ENCODE peak calls at places on chromosomes 6 and 20, in seven cellular contexts. One of them, this sample, is unnamed.

GRCh38 chr6:21102624-21103023 is 490.9 kb upstream of the SOX4 start:
- DNase-seq in stomach: peak; percentile 46
- DNase-seq in naive thymus-derived CD8-positive, alpha-beta T cell: no peak
- DNase-seq in NCI-H226: no peak
- DNase-seq in kidney epithelial cell: no peak
- DNase-seq in activated naive CD4-positive, alpha-beta T cell: no peak
- DNase-seq in SW 1271: no peak
- DNase-seq in this sample: no peak

GRCh38 chr20:1205802-1206201 is 2.5 kb downstream of the C20orf202 start:
- DNase-seq in stomach: no peak
- DNase-seq in naive thymus-derived CD8-positive, alpha-beta T cell: no peak
- DNase-seq in NCI-H226: no peak
- DNase-seq in kidney epithelial cell: no peak
- DNase-seq in activated naive CD4-positive, alpha-beta T cell: no peak
- DNase-seq in SW 1271: no peak
- DNase-seq in this sample: no peak

GRCh38 chr6:37060195-37060559 is 54.7 kb downstream of the FGD2 start:
- DNase-seq in stomach: no peak
- DNase-seq in naive thymus-derived CD8-positive, alpha-beta T cell: no peak
- DNase-seq in NCI-H226: no peak
- DNase-seq in kidney epithelial cell: no peak
- DNase-seq in activated naive CD4-positive, alpha-beta T cell: no peak
- DNase-seq in SW 1271: no peak
- DNase-seq in this sample: no peak

GRCh38 chr6:122495612-122496011 is 24.0 kb upstream of the SERINC1 start:
- DNase-seq in stomach: no peak
- DNase-seq in naive thymus-derived CD8-positive, alpha-beta T cell: no peak
- DNase-seq in NCI-H226: no peak
- DNase-seq in kidney epithelial cell: no peak
- DNase-seq in activated naive CD4-positive, alpha-beta T cell: no peak
- DNase-seq in SW 1271: no peak
- DNase-seq in this sample: no peak

GRCh38 chr6:138331444-138331843 is 46.3 kb upstream of the SMIM28 start:
- DNase-seq in stomach: no peak
- DNase-seq in naive thymus-derived CD8-positive, alpha-beta T cell: no peak
- DNase-seq in NCI-H226: no peak
- DNase-seq in kidney epithelial cell: no peak
- DNase-seq in activated naive CD4-positive, alpha-beta T cell: no peak
- DNase-seq in SW 1271: no peak
- DNase-seq in this sample: no peak

GRCh38 chr6:24766685-24767462 is 7.9 kb upstream of the GMNN start:
- DNase-seq in stomach: no peak
- DNase-seq in naive thymus-derived CD8-positive, alpha-beta T cell: peak; percentile 44
- DNase-seq in NCI-H226: no peak
- DNase-seq in kidney epithelial cell: no peak
- DNase-seq in activated naive CD4-positive, alpha-beta T cell: no peak
- DNase-seq in SW 1271: no peak
- DNase-seq in this sample: no peak

GRCh38 chr6:79188101-79188500 is 46.4 kb downstream of the HMGN3 start:
- DNase-seq in stomach: no peak
- DNase-seq in naive thymus-derived CD8-positive, alpha-beta T cell: no peak
- DNase-seq in NCI-H226: no peak
- DNase-seq in kidney epithelial cell: no peak
- DNase-seq in activated naive CD4-positive, alpha-beta T cell: no peak
- DNase-seq in SW 1271: no peak
- DNase-seq in this sample: no peak

GRCh38 chr6:43812850-43813584 is 43.0 kb downstream of the VEGFA start:
- DNase-seq in stomach: peak; percentile 68
- DNase-seq in naive thymus-derived CD8-positive, alpha-beta T cell: no peak
- DNase-seq in NCI-H226: no peak
- DNase-seq in kidney epithelial cell: no peak
- DNase-seq in activated naive CD4-positive, alpha-beta T cell: no peak
- DNase-seq in SW 1271: no peak
- DNase-seq in this sample: peak; percentile 12

GRCh38 chr20:53606364-53606985 is 12.8 kb upstream of the ZNF217 start:
- DNase-seq in stomach: peak; percentile 27
- DNase-seq in naive thymus-derived CD8-positive, alpha-beta T cell: no peak
- DNase-seq in NCI-H226: peak; percentile 44
- DNase-seq in kidney epithelial cell: no peak
- DNase-seq in activated naive CD4-positive, alpha-beta T cell: no peak
- DNase-seq in SW 1271: no peak
- DNase-seq in this sample: no peak

GRCh38 chr6:110625883-110626282 is 149.5 kb upstream of the SLC22A16 start:
- DNase-seq in stomach: no peak
- DNase-seq in naive thymus-derived CD8-positive, alpha-beta T cell: no peak
- DNase-seq in NCI-H226: peak; percentile 70
- DNase-seq in kidney epithelial cell: no peak
- DNase-seq in activated naive CD4-positive, alpha-beta T cell: no peak
- DNase-seq in SW 1271: no peak
- DNase-seq in this sample: no peak

GRCh38 chr6:10278786-10279185 is 136.1 kb downstream of the TFAP2A start:
- DNase-seq in stomach: no peak
- DNase-seq in naive thymus-derived CD8-positive, alpha-beta T cell: no peak
- DNase-seq in NCI-H226: no peak
- DNase-seq in kidney epithelial cell: no peak
- DNase-seq in activated naive CD4-positive, alpha-beta T cell: no peak
- DNase-seq in SW 1271: no peak
- DNase-seq in this sample: no peak

GRCh38 chr6:166007349-166008263 is 160.0 kb downstream of the TBXT start:
- DNase-seq in stomach: peak; percentile 67
- DNase-seq in naive thymus-derived CD8-positive, alpha-beta T cell: no peak
- DNase-seq in NCI-H226: peak; percentile 7
- DNase-seq in kidney epithelial cell: peak; percentile 79
- DNase-seq in activated naive CD4-positive, alpha-beta T cell: no peak
- DNase-seq in SW 1271: no peak
- DNase-seq in this sample: no peak

GRCh38 chr6:37663016-37663810 is 34.5 kb downstream of the MDGA1 start:
- DNase-seq in stomach: no peak
- DNase-seq in naive thymus-derived CD8-positive, alpha-beta T cell: no peak
- DNase-seq in NCI-H226: no peak
- DNase-seq in kidney epithelial cell: no peak
- DNase-seq in activated naive CD4-positive, alpha-beta T cell: no peak
- DNase-seq in SW 1271: no peak
- DNase-seq in this sample: no peak

GRCh38 chr20:53157443-53158408 is 185.6 kb downstream of the TSHZ2 start:
- DNase-seq in stomach: peak; percentile 51
- DNase-seq in naive thymus-derived CD8-positive, alpha-beta T cell: peak; percentile 46
- DNase-seq in NCI-H226: no peak
- DNase-seq in kidney epithelial cell: no peak
- DNase-seq in activated naive CD4-positive, alpha-beta T cell: no peak
- DNase-seq in SW 1271: peak; percentile 5
- DNase-seq in this sample: peak; percentile 35

GRCh38 chr20:46031701-46032254 is 2.8 kb downstream of the SLC12A5 start:
- DNase-seq in stomach: peak; percentile 39
- DNase-seq in naive thymus-derived CD8-positive, alpha-beta T cell: no peak
- DNase-seq in NCI-H226: peak; percentile 36
- DNase-seq in kidney epithelial cell: no peak
- DNase-seq in activated naive CD4-positive, alpha-beta T cell: no peak
- DNase-seq in SW 1271: no peak
- DNase-seq in this sample: no peak